ENCODE peak calls at places on chromosomes 6 and 20, in five cellular contexts. S is sigmoid colon, U is breast epithelium, X is spleen, P is suprapubic skin. Q is an unnamed sample.

GRCh38 chr6:107656883-107657282 is 167.0 kb downstream of the SOBP start:
- DNase-seq in X (no peak), S (no peak), U (no peak), P (no peak), Q (peak; percentile 62)

GRCh38 chr6:2182251-2182650 is 63.2 kb downstream of the GMDS start:
- DNase-seq in P (no peak), S (no peak), U (no peak), X (no peak), Q (no peak)

GRCh38 chr6:147507162-147508072 is 1.1 kb upstream of the SAMD5 start:
- DNase-seq in S (no peak), P (no peak), X (no peak), U (no peak), Q (no peak)

GRCh38 chr6:5537967-5538366 is 276.7 kb downstream of the FARS2 start:
- DNase-seq in U (no peak), S (no peak), P (no peak), X (no peak), Q (no peak)

GRCh38 chr6:29647927-29648642 is 8.8 kb upstream of the MOG start:
- DNase-seq in X (no peak), S (peak; percentile 48), U (no peak), P (no peak), Q (no peak)

GRCh38 chr6:44270526-44271405 is 516 bp downstream of the TMEM151B start:
- DNase-seq in P (no peak), S (no peak), X (peak; percentile 77), U (no peak), Q (no peak)

GRCh38 chr20:4550740-4551139 is 171.0 kb upstream of the PRND start:
- DNase-seq in X (no peak), U (no peak), P (no peak), S (no peak), Q (no peak)

GRCh38 chr6:163782436-163783003 is 368.0 kb downstream of the QKI start:
- DNase-seq in S (no peak), U (no peak), P (no peak), X (no peak), Q (no peak)

GRCh38 chr20:5393218-5393870 is 76.6 kb upstream of the PROKR2 start:
- DNase-seq in X (no peak), U (no peak), P (no peak), S (no peak), Q (no peak)

GRCh38 chr6:105949939-105950582 is 136.1 kb upstream of the PRDM1 start:
- DNase-seq in S (no peak), U (no peak), P (no peak), X (no peak), Q (no peak)

GRCh38 chr20:1325173-1326030 is 3.5 kb downstream of the SDCBP2 start:
- DNase-seq in P (peak; percentile 99), X (peak; percentile 99), S (peak; percentile 99), U (peak; percentile 93), Q (peak; percentile 97)

GRCh38 chr20:1326031-1326930 is 2.7 kb downstream of the SDCBP2 start:
- DNase-seq in U (no peak), S (peak; percentile 73), P (peak; percentile 74), X (peak; percentile 72), Q (peak; percentile 72)

GRCh38 chr20:1328680-1329330 is at the start of gene SDCBP2:
- DNase-seq in X (peak; percentile 69), P (peak; percentile 73), S (peak; percentile 49), U (no peak), Q (peak; percentile 91)

GRCh38 chr20:1327827-1328679 is 886 bp downstream of the SDCBP2 start:
- DNase-seq in P (peak; percentile 62), S (peak; percentile 49), X (peak; percentile 50), U (no peak), Q (peak; percentile 92)

DNA sequence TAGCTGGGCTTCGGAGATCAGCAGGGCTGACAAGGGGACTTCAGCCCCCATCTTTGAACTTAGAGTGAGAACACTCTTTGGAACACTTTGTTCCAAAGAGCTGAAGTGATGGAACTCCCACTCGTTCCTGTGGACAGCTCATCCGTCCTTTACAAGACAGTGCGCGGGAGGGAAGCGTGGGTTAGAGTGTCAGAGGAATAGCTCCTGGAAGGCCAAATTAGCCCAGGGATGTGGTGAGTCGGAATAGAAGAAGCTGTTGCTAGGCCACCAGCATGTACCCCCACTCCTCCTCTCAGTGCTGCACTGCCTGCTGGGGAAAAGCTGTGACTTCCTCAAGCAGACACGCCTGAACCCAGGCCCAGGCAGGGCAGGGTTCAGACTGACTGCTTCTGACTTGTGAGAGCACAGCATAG is 1.7 kb downstream of the SDCBP2 start:
- DNase-seq in X (peak; percentile 76), P (peak; percentile 67), U (no peak), S (peak; percentile 66), Q (peak; percentile 94)
- TF ChIP-seq POLR2AphosphoS5 in X (peak; percentile 79), P (no peak), U (no peak), S (no peak), Q (no peak)

GRCh38 chr6:53815381-53816119 is 20.7 kb downstream of the LRRC1 start:
- DNase-seq in S (no peak), P (no peak), U (no peak), X (no peak), Q (no peak)
- TF ChIP-seq POLR2AphosphoS5 in S (peak; percentile 44), P (no peak), U (no peak), X (no peak), Q (no peak)

GRCh38 chr6:113859349-113860164 is 2.4 kb downstream of the MARCKS start:
- DNase-seq in X (peak; percentile 88), S (peak; percentile 74), P (peak; percentile 68), U (peak; percentile 54), Q (no peak)

GRCh38 chr6:113857565-113858066 is 471 bp downstream of the MARCKS start:
- DNase-seq in S (no peak), P (peak; percentile 61), X (peak; percentile 86), U (no peak), Q (peak; percentile 88)

GRCh38 chr6:113860165-113860955 is 3.2 kb downstream of the MARCKS start:
- DNase-seq in P (peak; percentile 68), U (no peak), X (peak; percentile 83), S (peak; percentile 75), Q (no peak)

GRCh38 chr6:113858067-113858604 is 991 bp downstream of the MARCKS start:
- DNase-seq in S (peak; percentile 78), X (peak; percentile 85), U (peak; percentile 56), P (peak; percentile 74), Q (peak; percentile 90)

GRCh38 chr6:113858605-113859348 is 1.6 kb downstream of the MARCKS start:
- DNase-seq in S (peak; percentile 94), P (peak; percentile 85), X (peak; percentile 98), U (peak; percentile 85), Q (no peak)
- TF ChIP-seq POLR2AphosphoS5 in S (peak; percentile 91), P (no peak), X (peak; percentile 97), U (peak; percentile 57), Q (no peak)

DNA sequence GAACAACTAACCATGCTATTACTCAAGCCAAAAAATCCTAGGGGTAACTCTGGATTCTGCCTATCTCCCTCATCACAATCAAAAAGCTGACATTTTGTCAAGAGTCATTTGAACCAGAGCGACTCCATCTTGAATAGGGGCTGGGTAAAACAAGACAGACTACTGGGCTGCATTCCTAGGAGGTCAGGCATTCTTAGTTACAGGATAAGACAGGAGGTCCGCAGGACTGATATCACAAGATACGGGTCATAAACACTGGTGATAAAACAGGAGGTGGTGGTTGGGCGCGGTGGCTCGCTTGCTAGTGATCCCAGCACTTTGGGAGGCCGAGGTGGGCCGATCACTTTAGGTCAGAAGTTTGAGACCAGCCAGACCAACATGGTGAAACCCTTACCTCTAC is 32.2 kb downstream of the C6orf52 start:
- DNase-seq in X (no peak), S (no peak), P (no peak), U (no peak), Q (no peak)
- TF ChIP-seq POLR2AphosphoS5 in X (no peak), S (no peak), P (no peak), U (no peak), Q (no peak)

GRCh38 chr20:39083781-39084180 is 121.6 kb downstream of the DHX35 start:
- DNase-seq in U (no peak), P (no peak), X (no peak), S (no peak), Q (no peak)
- TF ChIP-seq POLR2AphosphoS5 in U (no peak), P (no peak), X (no peak), S (no peak), Q (no peak)

DNA sequence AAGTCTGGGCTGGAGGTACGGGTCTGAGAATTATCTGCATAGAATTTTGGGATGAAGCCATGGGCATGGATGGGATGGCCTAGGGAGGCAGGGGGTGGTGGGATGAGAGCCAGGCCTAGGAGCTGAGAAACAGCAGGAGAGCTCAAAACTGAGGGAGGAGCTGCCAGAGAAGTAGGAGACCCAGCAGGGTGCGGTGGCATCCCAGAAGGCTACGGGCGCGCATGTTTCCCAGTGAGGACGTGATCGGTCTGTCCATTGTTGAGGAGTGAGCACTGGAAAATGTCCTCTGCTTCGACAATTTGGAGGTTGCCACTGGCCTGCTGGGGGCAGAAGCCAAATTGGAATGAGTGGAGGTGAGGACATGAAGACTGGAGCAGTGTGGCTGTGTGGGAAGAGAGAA is 14.5 kb upstream of the MROH8 start:
- DNase-seq in S (no peak), X (no peak), P (no peak), U (no peak), Q (no peak)
- TF ChIP-seq POLR2AphosphoS5 in S (no peak), X (no peak), P (no peak), U (no peak), Q (no peak)

DNA sequence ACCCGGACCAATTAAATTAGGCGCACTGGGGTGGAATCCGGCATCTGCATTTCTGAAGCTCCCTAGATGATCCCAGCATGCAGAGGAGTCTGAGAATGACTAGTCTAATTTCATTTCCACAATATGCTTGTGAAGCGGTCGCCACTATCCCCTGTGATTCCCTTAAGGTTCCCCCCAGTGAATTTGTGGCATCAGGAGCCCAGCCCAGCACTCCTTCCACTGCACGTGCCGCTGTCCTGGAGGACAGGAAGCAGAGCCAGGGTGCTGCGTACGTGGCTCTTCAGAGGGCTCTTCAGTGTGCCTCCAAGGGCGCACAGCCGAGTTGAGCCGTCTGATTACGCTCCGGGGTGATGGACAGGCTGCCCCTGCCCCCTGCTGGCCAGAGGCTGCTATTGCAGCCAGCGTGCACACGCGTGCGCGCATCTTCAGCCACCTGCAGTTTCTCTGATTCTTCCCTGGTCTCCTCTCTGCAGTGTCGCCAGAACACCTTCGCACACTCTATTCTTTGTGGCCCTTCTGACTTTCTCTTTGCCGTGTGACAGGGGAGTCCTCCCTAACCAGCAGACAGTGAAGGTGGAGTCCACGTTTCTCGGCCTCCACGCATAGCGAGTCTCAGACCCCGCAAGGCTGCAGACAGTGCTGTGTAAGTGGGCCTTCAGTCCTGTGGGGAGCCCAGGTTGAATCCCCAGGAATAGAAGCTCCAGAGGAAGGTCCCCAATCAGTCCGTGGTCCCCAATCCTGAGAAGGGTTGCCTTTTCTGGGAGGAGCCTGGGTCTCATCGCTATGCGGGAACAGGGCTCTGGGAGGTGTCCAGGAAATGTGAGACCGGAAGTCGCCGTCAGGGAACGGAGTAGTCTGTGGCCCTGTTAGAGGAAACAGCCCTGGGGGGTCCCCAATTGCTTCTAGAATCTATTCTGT is 16.5 kb upstream of the NCR2 start:
- DNase-seq in P (no peak), S (peak; percentile 86), U (peak; percentile 76), X (peak; percentile 97), Q (no peak)
- TF ChIP-seq POLR2AphosphoS5 in P (no peak), S (no peak), U (no peak), X (peak; percentile 55), Q (no peak)